ENCODE peak calls at places on chromosomes 3 and 15, in four cellular contexts. D, U, P and C are unnamed samples.

GRCh38 chr3:126621171-126621570 is 33.8 kb downstream of the TXNRD3 start:
- DNase-seq in P (peak; percentile 8), U (no peak), D (no peak), C (no peak)

GRCh38 chr3:150407818-150408231 is 273 bp upstream of the TSC22D2 start:
- DNase-seq in U (peak; percentile 36), D (peak; percentile 3), P (peak; percentile 84), C (no peak)

GRCh38 chr15:59104912-59105732 is at the start of gene CCNB2:
- DNase-seq in D (peak; percentile 83), U (peak; percentile 74), P (peak; percentile 95), C (peak; percentile 77)

GRCh38 chr15:48891229-48891765 is 13.4 kb downstream of the EID1 start:
- DNase-seq in D (no peak), P (peak; percentile 11), U (no peak), C (no peak)

GRCh38 chr15:58293622-58294550 is 137.9 kb upstream of the LIPC start:
- DNase-seq in D (no peak), U (no peak), P (no peak), C (no peak)

GRCh38 chr15:92733934-92734521 is 78.5 kb upstream of the FAM174B start:
- DNase-seq in P (peak; percentile 59), U (peak; percentile 73), D (peak; percentile 26), C (no peak)

GRCh38 chr3:100245146-100245545 is 15.6 kb upstream of the TBC1D23 start:
- DNase-seq in D (no peak), P (no peak), U (no peak), C (no peak)

GRCh38 chr3:160707187-160707789 is 30.3 kb downstream of the ARL14 start:
- DNase-seq in D (peak; percentile 5), U (no peak), P (peak; percentile 71), C (no peak)

GRCh38 chr3:58260733-58261132 is 23.1 kb downstream of the ABHD6 start:
- DNase-seq in P (no peak), D (no peak), U (no peak), C (no peak)

GRCh38 chr3:134449277-134449676 is 36.5 kb downstream of the ANAPC13 start:
- DNase-seq in U (peak; percentile 27), P (peak; percentile 56), D (no peak), C (peak; percentile 23)

GRCh38 chr3:129689036-129689435 is 82.6 kb upstream of the PLXND1 start:
- DNase-seq in D (no peak), P (no peak), U (no peak), C (no peak)

GRCh38 chr3:69126999-69127398 is 4.6 kb upstream of the LMOD3 start:
- DNase-seq in P (no peak), D (no peak), U (no peak), C (no peak)

GRCh38 chr3:42116466-42116865 is 25.3 kb downstream of the TRAK1 start:
- DNase-seq in U (no peak), P (no peak), D (no peak), C (no peak)

GRCh38 chr3:20039082-20039764 is 1.0 kb upstream of the KAT2B start:
- DNase-seq in D (no peak), P (no peak), U (no peak), C (no peak)

GRCh38 chr3:172606021-172606420 is 82.8 kb upstream of the TNFSF10 start:
- DNase-seq in U (no peak), D (no peak), P (no peak), C (no peak)

GRCh38 chr3:153209596-153209995 is 47.6 kb downstream of the RAP2B start:
- DNase-seq in U (no peak), P (peak; percentile 45), D (no peak), C (no peak)

GRCh38 chr3:66582721-66583141 is 81.9 kb upstream of the LRIG1 start:
- DNase-seq in P (no peak), U (no peak), D (peak; percentile 21), C (no peak)

GRCh38 chr15:90645873-90646605 is 71.1 kb upstream of the BLM start:
- DNase-seq in P (no peak), U (no peak), D (no peak), C (no peak)

GRCh38 chr3:152961323-152961722 is 126.4 kb downstream of the P2RY1 start:
- DNase-seq in P (peak; percentile 52), D (no peak), U (no peak), C (no peak)

GRCh38 chr3:4398120-4398740 is 68.8 kb downstream of the SUMF1 start:
- DNase-seq in D (no peak), P (peak; percentile 45), U (no peak), C (no peak)

GRCh38 chr3:32095431-32095830 is 11.0 kb upstream of the GPD1L start:
- DNase-seq in U (no peak), D (no peak), P (no peak), C (no peak)

GRCh38 chr3:106275592-106275991 is 406.8 kb upstream of the CBLB start:
- DNase-seq in U (no peak), P (no peak), D (no peak), C (no peak)

GRCh38 chr15:55687792-55688191 is 55.2 kb downstream of the PRTG start:
- DNase-seq in P (no peak), U (no peak), D (no peak), C (no peak)

GRCh38 chr3:33789183-33789954 is 9.1 kb upstream of the PDCD6IP start:
- DNase-seq in U (no peak), P (no peak), D (no peak), C (no peak)

GRCh38 chr3:45593708-45594601 is 596 bp upstream of the LIMD1 start:
- DNase-seq in D (peak; percentile 87), P (peak; percentile 68), U (peak; percentile 54), C (peak; percentile 78)

GRCh38 chr3:11022115-11022514 is 29.6 kb downstream of the SLC6A1 start:
- DNase-seq in U (no peak), P (no peak), D (no peak), C (no peak)

GRCh38 chr3:102979682-102980378 is 545.0 kb downstream of the ZPLD1 start:
- DNase-seq in U (no peak), D (no peak), P (peak; percentile 99), C (peak; percentile 64)

GRCh38 chr3:126340081-126340511 is 17.1 kb downstream of the KLF15 start:
- DNase-seq in P (peak; percentile 55), D (no peak), U (no peak), C (peak; percentile 48)

GRCh38 chr3:39752751-39753150 is 56.7 kb upstream of the MYRIP start:
- DNase-seq in D (no peak), U (no peak), P (no peak), C (no peak)

GRCh38 chr3:111726788-111727305 is 131.7 kb upstream of the ZBED2 start:
- DNase-seq in P (no peak), U (no peak), D (no peak), C (no peak)